ENCODE peak calls at places on chromosomes 16 and 17, in eight cellular contexts. One of them, this sample, is unnamed.

GRCh38 chr17:50050431-50051032 is 5.4 kb upstream of the ITGA3 start:
- DNase-seq in esophagus muscularis mucosa: no peak
- DNase-seq in body of pancreas: no peak
- DNase-seq in lower leg skin: no peak
- DNase-seq in tibial nerve: no peak
- DNase-seq in IMR-90: no peak
- DNase-seq in erythroblast: no peak
- DNase-seq in prostate gland: no peak
- DNase-seq in this sample: no peak

GRCh38 chr16:88456356-88457292 is 3.5 kb downstream of the ZFPM1 start:
- DNase-seq in esophagus muscularis mucosa: no peak
- DNase-seq in body of pancreas: peak; percentile 11
- DNase-seq in lower leg skin: no peak
- DNase-seq in tibial nerve: no peak
- DNase-seq in IMR-90: no peak
- DNase-seq in erythroblast: no peak
- DNase-seq in prostate gland: no peak
- DNase-seq in this sample: no peak

GRCh38 chr17:74244543-74244942 is 29.5 kb upstream of the DNAI2 start:
- DNase-seq in esophagus muscularis mucosa: no peak
- DNase-seq in body of pancreas: no peak
- DNase-seq in lower leg skin: no peak
- DNase-seq in tibial nerve: no peak
- DNase-seq in IMR-90: no peak
- DNase-seq in erythroblast: no peak
- DNase-seq in prostate gland: no peak
- DNase-seq in this sample: no peak

GRCh38 chr16:28321700-28322411 is 29.5 kb downstream of the SBK1 start:
- DNase-seq in esophagus muscularis mucosa: no peak
- DNase-seq in body of pancreas: peak; percentile 24
- DNase-seq in lower leg skin: no peak
- DNase-seq in tibial nerve: no peak
- DNase-seq in IMR-90: peak; percentile 9
- DNase-seq in erythroblast: peak; percentile 15
- DNase-seq in prostate gland: no peak
- DNase-seq in this sample: peak; percentile 70

GRCh38 chr16:86879268-86879667 is 300.9 kb downstream of the FOXL1 start:
- DNase-seq in esophagus muscularis mucosa: no peak
- DNase-seq in body of pancreas: no peak
- DNase-seq in lower leg skin: no peak
- DNase-seq in tibial nerve: no peak
- DNase-seq in IMR-90: no peak
- DNase-seq in erythroblast: no peak
- DNase-seq in prostate gland: no peak
- DNase-seq in this sample: no peak

GRCh38 chr17:58270476-58271290 is 10.1 kb downstream of the MPO start:
- DNase-seq in esophagus muscularis mucosa: no peak
- DNase-seq in body of pancreas: no peak
- DNase-seq in lower leg skin: peak; percentile 53
- DNase-seq in tibial nerve: no peak
- DNase-seq in IMR-90: no peak
- DNase-seq in erythroblast: no peak
- DNase-seq in prostate gland: no peak
- DNase-seq in this sample: no peak

GRCh38 chr17:8618825-8619224 is 11.7 kb downstream of the MYH10 start:
- DNase-seq in esophagus muscularis mucosa: no peak
- DNase-seq in body of pancreas: no peak
- DNase-seq in lower leg skin: no peak
- DNase-seq in tibial nerve: no peak
- DNase-seq in IMR-90: no peak
- DNase-seq in erythroblast: no peak
- DNase-seq in prostate gland: no peak
- DNase-seq in this sample: no peak

GRCh38 chr17:39735882-39736281 is 1.9 kb upstream of the GRB7 start:
- DNase-seq in esophagus muscularis mucosa: no peak
- DNase-seq in body of pancreas: no peak
- DNase-seq in lower leg skin: no peak
- DNase-seq in tibial nerve: no peak
- DNase-seq in IMR-90: no peak
- DNase-seq in erythroblast: no peak
- DNase-seq in prostate gland: no peak
- DNase-seq in this sample: no peak

GRCh38 chr16:24427840-24428239 is 111.5 kb upstream of the RBBP6 start:
- DNase-seq in esophagus muscularis mucosa: no peak
- DNase-seq in body of pancreas: no peak
- DNase-seq in lower leg skin: no peak
- DNase-seq in tibial nerve: no peak
- DNase-seq in IMR-90: no peak
- DNase-seq in erythroblast: no peak
- DNase-seq in prostate gland: no peak
- DNase-seq in this sample: no peak

GRCh38 chr16:19166500-19166899 is 1.5 kb upstream of the SYT17 start:
- DNase-seq in esophagus muscularis mucosa: no peak
- DNase-seq in body of pancreas: no peak
- DNase-seq in lower leg skin: no peak
- DNase-seq in tibial nerve: no peak
- DNase-seq in IMR-90: no peak
- DNase-seq in erythroblast: no peak
- DNase-seq in prostate gland: no peak
- DNase-seq in this sample: no peak

GRCh38 chr16:19164285-19164684 is 3.8 kb upstream of the SYT17 start:
- DNase-seq in esophagus muscularis mucosa: no peak
- DNase-seq in body of pancreas: no peak
- DNase-seq in lower leg skin: no peak
- DNase-seq in tibial nerve: no peak
- DNase-seq in IMR-90: no peak
- DNase-seq in erythroblast: no peak
- DNase-seq in prostate gland: peak; percentile 48
- DNase-seq in this sample: no peak

GRCh38 chr16:19167710-19168172 is 299 bp upstream of the SYT17 start:
- DNase-seq in esophagus muscularis mucosa: no peak
- DNase-seq in body of pancreas: peak; percentile 69
- DNase-seq in lower leg skin: peak; percentile 91
- DNase-seq in tibial nerve: no peak
- DNase-seq in IMR-90: peak; percentile 48
- DNase-seq in erythroblast: peak; percentile 78
- DNase-seq in prostate gland: peak; percentile 71
- DNase-seq in this sample: peak; percentile 93

GRCh38 chr16:19163215-19163614 is 4.8 kb upstream of the SYT17 start:
- DNase-seq in esophagus muscularis mucosa: no peak
- DNase-seq in body of pancreas: no peak
- DNase-seq in lower leg skin: no peak
- DNase-seq in tibial nerve: no peak
- DNase-seq in IMR-90: no peak
- DNase-seq in erythroblast: no peak
- DNase-seq in prostate gland: no peak
- DNase-seq in this sample: no peak

GRCh38 chr16:19165101-19165500 is 2.9 kb upstream of the SYT17 start:
- DNase-seq in esophagus muscularis mucosa: no peak
- DNase-seq in body of pancreas: no peak
- DNase-seq in lower leg skin: no peak
- DNase-seq in tibial nerve: no peak
- DNase-seq in IMR-90: no peak
- DNase-seq in erythroblast: no peak
- DNase-seq in prostate gland: no peak
- DNase-seq in this sample: no peak
- TF ChIP-seq POLR2A in esophagus muscularis mucosa: no peak
- TF ChIP-seq POLR2A in body of pancreas: no peak
- TF ChIP-seq POLR2A in lower leg skin: no peak
- TF ChIP-seq POLR2A in tibial nerve: no peak
- TF ChIP-seq POLR2A in IMR-90: no peak
- TF ChIP-seq POLR2A in erythroblast: no peak
- TF ChIP-seq POLR2A in prostate gland: no peak
- TF ChIP-seq POLR2A in this sample: no peak

DNA sequence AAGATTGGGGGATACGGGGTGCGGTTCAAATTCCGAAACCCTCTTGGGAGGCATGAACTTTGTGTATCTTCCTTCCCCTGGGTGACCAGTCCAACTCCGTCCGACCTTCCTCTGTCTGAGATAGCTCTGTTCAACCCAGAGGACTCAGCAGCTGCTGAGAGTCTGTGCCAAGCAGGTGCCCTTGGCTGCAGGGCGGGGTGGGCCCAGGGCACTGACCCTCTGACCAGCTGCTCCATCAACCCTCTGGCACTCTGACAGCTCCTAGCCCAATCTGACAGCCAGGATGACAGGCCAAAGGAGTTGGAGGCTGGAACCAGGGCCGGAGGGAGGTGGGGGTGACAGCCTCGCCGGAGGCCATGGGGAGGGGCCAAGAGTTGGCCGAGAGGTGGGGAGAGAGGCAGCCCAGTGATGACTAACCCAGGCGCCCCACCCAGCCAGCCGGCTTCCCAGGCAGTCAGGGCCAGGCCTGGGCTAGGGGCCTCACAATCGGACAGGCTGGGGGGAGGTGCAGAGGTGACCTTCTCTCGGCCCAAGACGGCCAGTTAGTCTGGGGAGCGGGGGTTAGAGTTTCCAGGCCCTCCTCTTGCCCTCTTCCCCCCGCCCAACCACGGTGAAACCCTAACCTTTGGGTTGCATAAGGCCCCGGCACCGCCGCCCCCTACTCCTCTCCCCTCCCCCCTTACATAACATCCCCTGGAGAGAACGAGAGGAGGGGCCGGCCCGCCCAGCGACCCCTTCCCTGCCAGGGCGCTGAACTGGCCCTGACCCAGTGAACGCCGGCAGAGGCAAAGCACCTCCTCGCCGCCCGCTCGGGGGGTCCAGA is 5.0 kb upstream of the TLCD2 start:
- DNase-seq in esophagus muscularis mucosa: peak; percentile 97
- DNase-seq in body of pancreas: peak; percentile 90
- DNase-seq in lower leg skin: peak; percentile 98
- DNase-seq in tibial nerve: peak; percentile 83
- DNase-seq in IMR-90: peak; percentile 88
- DNase-seq in erythroblast: peak; percentile 88
- DNase-seq in prostate gland: peak; percentile 55
- DNase-seq in this sample: peak; percentile 82
- TF ChIP-seq POLR2A in esophagus muscularis mucosa: peak; percentile 82
- TF ChIP-seq POLR2A in body of pancreas: peak; percentile 52
- TF ChIP-seq POLR2A in lower leg skin: no peak
- TF ChIP-seq POLR2A in tibial nerve: no peak
- TF ChIP-seq POLR2A in IMR-90: peak; percentile 47
- TF ChIP-seq POLR2A in erythroblast: peak; percentile 39
- TF ChIP-seq POLR2A in prostate gland: peak; percentile 79
- TF ChIP-seq POLR2A in this sample: peak; percentile 54

GRCh38 chr16:70602831-70603230 is 43.5 kb upstream of the IL34 start:
- DNase-seq in esophagus muscularis mucosa: no peak
- DNase-seq in body of pancreas: no peak
- DNase-seq in lower leg skin: no peak
- DNase-seq in tibial nerve: no peak
- DNase-seq in IMR-90: no peak
- DNase-seq in erythroblast: no peak
- DNase-seq in prostate gland: no peak
- DNase-seq in this sample: no peak

GRCh38 chr16:70597135-70597534 is 49.2 kb upstream of the IL34 start:
- DNase-seq in esophagus muscularis mucosa: no peak
- DNase-seq in body of pancreas: no peak
- DNase-seq in lower leg skin: no peak
- DNase-seq in tibial nerve: no peak
- DNase-seq in IMR-90: no peak
- DNase-seq in erythroblast: no peak
- DNase-seq in prostate gland: no peak
- DNase-seq in this sample: no peak

GRCh38 chr16:70601576-70602575 is 44.5 kb upstream of the IL34 start:
- DNase-seq in esophagus muscularis mucosa: no peak
- DNase-seq in body of pancreas: no peak
- DNase-seq in lower leg skin: no peak
- DNase-seq in tibial nerve: no peak
- DNase-seq in IMR-90: peak; percentile 24
- DNase-seq in erythroblast: no peak
- DNase-seq in prostate gland: no peak
- DNase-seq in this sample: no peak

GRCh38 chr16:70600730-70601129 is 45.6 kb upstream of the IL34 start:
- DNase-seq in esophagus muscularis mucosa: no peak
- DNase-seq in body of pancreas: no peak
- DNase-seq in lower leg skin: no peak
- DNase-seq in tibial nerve: no peak
- DNase-seq in IMR-90: no peak
- DNase-seq in erythroblast: no peak
- DNase-seq in prostate gland: no peak
- DNase-seq in this sample: no peak

DNA sequence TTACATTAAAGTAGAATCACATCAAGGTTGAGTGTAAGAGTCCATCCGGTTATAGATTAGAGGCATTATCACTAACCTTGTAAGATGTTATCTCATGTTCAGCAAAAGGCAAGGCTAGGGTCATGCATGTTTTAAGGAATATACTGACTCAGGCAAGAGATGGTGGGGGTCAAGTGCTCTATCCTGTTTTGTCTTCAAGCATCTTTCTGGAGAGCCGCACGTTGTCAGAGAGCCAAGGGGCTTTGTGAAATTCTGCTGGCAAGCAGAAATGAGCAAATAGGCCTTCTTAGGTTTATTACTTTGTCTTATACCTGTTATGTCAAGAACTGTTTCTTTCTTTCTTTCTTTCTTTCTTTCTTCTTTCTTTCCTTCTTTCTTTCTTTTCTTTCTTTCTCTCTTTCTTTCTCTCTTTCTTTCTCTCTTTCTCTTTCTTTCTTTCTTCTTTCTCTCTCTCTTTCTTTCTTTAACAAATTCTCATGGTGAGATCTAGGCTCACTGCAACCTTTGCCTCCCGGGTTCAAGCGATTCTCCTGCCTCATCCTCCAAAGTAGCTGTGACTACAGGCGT is 47.3 kb upstream of the IL34 start:
- DNase-seq in esophagus muscularis mucosa: no peak
- DNase-seq in body of pancreas: no peak
- DNase-seq in lower leg skin: no peak
- DNase-seq in tibial nerve: no peak
- DNase-seq in IMR-90: no peak
- DNase-seq in erythroblast: no peak
- DNase-seq in prostate gland: no peak
- DNase-seq in this sample: no peak
- TF ChIP-seq POLR2A in esophagus muscularis mucosa: no peak
- TF ChIP-seq POLR2A in body of pancreas: no peak
- TF ChIP-seq POLR2A in lower leg skin: no peak
- TF ChIP-seq POLR2A in tibial nerve: no peak
- TF ChIP-seq POLR2A in IMR-90: no peak
- TF ChIP-seq POLR2A in erythroblast: no peak
- TF ChIP-seq POLR2A in prostate gland: no peak
- TF ChIP-seq POLR2A in this sample: no peak

DNA sequence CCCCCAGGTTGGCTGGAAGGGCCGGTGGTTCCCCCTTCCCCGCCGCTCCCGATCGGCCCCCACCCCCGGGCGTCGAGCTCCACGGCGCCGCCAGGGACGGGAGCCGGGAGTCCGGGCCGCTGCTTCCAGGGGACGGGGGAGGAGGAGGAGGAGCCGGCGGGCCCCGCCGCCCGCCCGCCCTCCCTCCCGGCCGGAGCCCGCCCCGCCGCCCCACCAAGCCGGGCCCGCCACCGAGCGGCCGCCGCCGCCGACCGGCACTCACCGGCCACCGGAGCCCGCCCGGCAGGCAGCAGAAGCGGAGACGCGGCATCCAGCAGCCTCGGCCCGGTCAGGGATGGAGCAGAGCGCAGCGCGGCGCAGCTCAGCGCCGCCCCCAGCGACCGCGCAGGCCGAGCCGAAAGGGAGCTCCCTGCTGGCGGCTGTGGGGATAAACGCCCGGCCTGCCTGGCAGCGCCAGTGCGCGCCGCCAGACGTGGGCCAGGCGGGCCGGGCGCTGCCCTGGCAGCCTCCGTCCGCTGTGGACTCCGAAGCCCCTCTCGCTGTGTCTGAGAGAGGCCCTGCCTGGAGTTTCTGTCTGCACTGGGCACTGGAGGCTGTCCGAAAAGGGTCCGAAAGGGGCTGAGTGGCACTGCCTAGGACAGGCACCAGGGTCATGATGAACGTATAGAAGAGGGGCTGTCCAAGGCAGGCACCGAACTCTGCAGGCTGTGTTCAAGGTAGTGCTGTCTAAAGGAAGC is at the start of gene MYO18A:
- DNase-seq in esophagus muscularis mucosa: no peak
- DNase-seq in body of pancreas: peak; percentile 79
- DNase-seq in lower leg skin: peak; percentile 94
- DNase-seq in tibial nerve: peak; percentile 53
- DNase-seq in IMR-90: peak; percentile 71
- DNase-seq in erythroblast: peak; percentile 81
- DNase-seq in prostate gland: peak; percentile 64
- DNase-seq in this sample: peak; percentile 97
- TF ChIP-seq POLR2A in esophagus muscularis mucosa: no peak
- TF ChIP-seq POLR2A in body of pancreas: peak; percentile 55
- TF ChIP-seq POLR2A in lower leg skin: no peak
- TF ChIP-seq POLR2A in tibial nerve: no peak
- TF ChIP-seq POLR2A in IMR-90: no peak
- TF ChIP-seq POLR2A in erythroblast: peak; percentile 30
- TF ChIP-seq POLR2A in prostate gland: peak; percentile 49
- TF ChIP-seq POLR2A in this sample: peak; percentile 42

This sample was measured in H54.